ENCODE peak calls at places on chromosomes 4 and X, in eight cellular contexts. One of them, this sample, is unnamed. For H3K4me1, the result is how much of the 10 kb centered on the place peaks cover.

GRCh38 chrX:53435997-53436396 is 1.8 kb upstream of the HSD17B10 start:
- DNase-seq in right lobe of liver: peak
- DNase-seq in uterus: peak
- DNase-seq in cardiac muscle cell: peak
- DNase-seq in HCT116: peak
- DNase-seq in adipocyte: peak
- DNase-seq in GM12878: peak
- DNase-seq in prostate gland: peak
- DNase-seq in this sample: peak

GRCh38 chrX:57583477-57583876 is 8.3 kb upstream of the ZXDB start:
- DNase-seq in right lobe of liver: no peak
- DNase-seq in uterus: no peak
- DNase-seq in cardiac muscle cell: no peak
- DNase-seq in HCT116: no peak
- DNase-seq in adipocyte: no peak
- DNase-seq in GM12878: no peak
- DNase-seq in prostate gland: no peak
- DNase-seq in this sample: peak

GRCh38 chr4:3700736-3701135 is 65.4 kb upstream of the ADRA2C start:
- DNase-seq in right lobe of liver: no peak
- DNase-seq in uterus: no peak
- DNase-seq in cardiac muscle cell: no peak
- DNase-seq in HCT116: no peak
- DNase-seq in adipocyte: no peak
- DNase-seq in GM12878: no peak
- DNase-seq in prostate gland: no peak
- DNase-seq in this sample: no peak

GRCh38 chr4:11487876-11488545 is 59.3 kb upstream of the HS3ST1 start:
- DNase-seq in right lobe of liver: no peak
- DNase-seq in uterus: no peak
- DNase-seq in cardiac muscle cell: no peak
- DNase-seq in HCT116: no peak
- DNase-seq in adipocyte: peak
- DNase-seq in GM12878: no peak
- DNase-seq in prostate gland: no peak
- DNase-seq in this sample: no peak

GRCh38 chr4:176792348-176793059 is at the start of gene VEGFC:
- DNase-seq in right lobe of liver: peak
- DNase-seq in uterus: peak
- DNase-seq in cardiac muscle cell: peak
- DNase-seq in HCT116: no peak
- DNase-seq in adipocyte: peak
- DNase-seq in GM12878: no peak
- DNase-seq in prostate gland: peak
- DNase-seq in this sample: peak

GRCh38 chrX:134525086-134525792 is 65.3 kb downstream of the HPRT1 start:
- DNase-seq in right lobe of liver: no peak
- DNase-seq in uterus: no peak
- DNase-seq in cardiac muscle cell: no peak
- DNase-seq in HCT116: peak
- DNase-seq in adipocyte: no peak
- DNase-seq in GM12878: no peak
- DNase-seq in prostate gland: no peak
- DNase-seq in this sample: no peak

GRCh38 chr4:155672342-155672741 is 5.7 kb downstream of the GUCY1A1 start:
- DNase-seq in right lobe of liver: no peak
- DNase-seq in uterus: no peak
- DNase-seq in cardiac muscle cell: peak
- DNase-seq in HCT116: no peak
- DNase-seq in adipocyte: no peak
- DNase-seq in GM12878: no peak
- DNase-seq in prostate gland: no peak
- DNase-seq in this sample: no peak

GRCh38 chr4:127203561-127204260 is 429.0 kb upstream of the INTU start:
- DNase-seq in right lobe of liver: no peak
- DNase-seq in uterus: no peak
- DNase-seq in cardiac muscle cell: no peak
- DNase-seq in HCT116: no peak
- DNase-seq in adipocyte: peak
- DNase-seq in GM12878: no peak
- DNase-seq in prostate gland: no peak
- DNase-seq in this sample: no peak

GRCh38 chr4:8820178-8821102 is 51.2 kb downstream of the HMX1 start:
- DNase-seq in right lobe of liver: peak
- DNase-seq in uterus: no peak
- DNase-seq in cardiac muscle cell: no peak
- DNase-seq in HCT116: no peak
- DNase-seq in adipocyte: no peak
- DNase-seq in GM12878: no peak
- DNase-seq in prostate gland: no peak
- DNase-seq in this sample: peak

GRCh38 chr4:178414881-178415446 is 972.7 kb upstream of the AGA start:
- DNase-seq in right lobe of liver: no peak
- DNase-seq in uterus: no peak
- DNase-seq in cardiac muscle cell: no peak
- DNase-seq in HCT116: no peak
- DNase-seq in adipocyte: no peak
- DNase-seq in GM12878: no peak
- DNase-seq in prostate gland: no peak
- DNase-seq in this sample: no peak

GRCh38 chr4:112234952-112235609 is 3.5 kb downstream of the AP1AR start:
- DNase-seq in right lobe of liver: peak
- DNase-seq in uterus: peak
- DNase-seq in cardiac muscle cell: peak
- DNase-seq in HCT116: peak
- DNase-seq in adipocyte: peak
- DNase-seq in GM12878: peak
- DNase-seq in prostate gland: peak
- DNase-seq in this sample: peak

GRCh38 chr4:186032259-186032658 is 36.7 kb upstream of the TLR3 start:
- DNase-seq in right lobe of liver: no peak
- DNase-seq in uterus: no peak
- DNase-seq in cardiac muscle cell: peak
- DNase-seq in HCT116: no peak
- DNase-seq in adipocyte: peak
- DNase-seq in GM12878: no peak
- DNase-seq in prostate gland: no peak
- DNase-seq in this sample: no peak

GRCh38 chr4:83109480-83110221 is 4.9 kb downstream of the PLAC8 start:
- DNase-seq in right lobe of liver: peak
- DNase-seq in uterus: peak
- DNase-seq in cardiac muscle cell: peak
- DNase-seq in HCT116: no peak
- DNase-seq in adipocyte: peak
- DNase-seq in GM12878: no peak
- DNase-seq in prostate gland: peak
- DNase-seq in this sample: peak

DNA sequence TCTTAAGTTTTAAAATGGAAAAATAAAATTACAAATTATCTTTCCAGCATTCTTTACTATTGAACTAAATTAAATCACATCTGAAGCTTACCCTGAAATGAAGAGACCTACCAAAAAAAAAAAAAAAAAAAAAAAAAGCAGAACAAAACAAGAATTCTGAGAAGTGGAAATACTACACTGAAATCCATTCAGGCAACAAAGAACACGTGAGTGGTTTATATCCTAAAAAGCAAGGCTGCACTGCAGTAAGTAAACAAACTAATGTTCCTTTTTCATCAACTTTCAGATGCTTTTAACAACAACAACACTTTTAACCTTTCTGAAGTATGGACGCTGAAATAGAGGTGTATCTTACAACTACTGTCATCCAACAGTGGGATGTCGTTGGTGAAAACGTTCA is 7.5 kb downstream of the FRYL start:
- DNase-seq in right lobe of liver: no peak
- DNase-seq in uterus: no peak
- DNase-seq in cardiac muscle cell: no peak
- DNase-seq in HCT116: no peak
- DNase-seq in adipocyte: no peak
- DNase-seq in GM12878: no peak
- DNase-seq in prostate gland: no peak
- DNase-seq in this sample: no peak
- H3K4me1 ChIP-seq in right lobe of liver: under half
- H3K4me1 ChIP-seq in uterus: under half
- H3K4me1 ChIP-seq in cardiac muscle cell: under half
- H3K4me1 ChIP-seq in HCT116: under half
- H3K4me1 ChIP-seq in adipocyte: under half
- H3K4me1 ChIP-seq in GM12878: under half
- H3K4me1 ChIP-seq in prostate gland: under half
- H3K4me1 ChIP-seq in this sample: under half

GRCh38 chr4:94486372-94486801 is 34.6 kb downstream of the PDLIM5 start:
- DNase-seq in right lobe of liver: no peak
- DNase-seq in uterus: no peak
- DNase-seq in cardiac muscle cell: no peak
- DNase-seq in HCT116: no peak
- DNase-seq in adipocyte: no peak
- DNase-seq in GM12878: no peak
- DNase-seq in prostate gland: no peak
- DNase-seq in this sample: no peak
- H3K4me1 ChIP-seq in right lobe of liver: under half
- H3K4me1 ChIP-seq in uterus: under half
- H3K4me1 ChIP-seq in cardiac muscle cell: half or more
- H3K4me1 ChIP-seq in HCT116: half or more
- H3K4me1 ChIP-seq in adipocyte: under half
- H3K4me1 ChIP-seq in GM12878: under half
- H3K4me1 ChIP-seq in prostate gland: under half
- H3K4me1 ChIP-seq in this sample: under half

GRCh38 chr4:57081651-57082349 is 28.4 kb downstream of the IGFBP7 start:
- DNase-seq in right lobe of liver: no peak
- DNase-seq in uterus: no peak
- DNase-seq in cardiac muscle cell: no peak
- DNase-seq in HCT116: no peak
- DNase-seq in adipocyte: no peak
- DNase-seq in GM12878: no peak
- DNase-seq in prostate gland: no peak
- DNase-seq in this sample: no peak
- H3K4me1 ChIP-seq in right lobe of liver: under half
- H3K4me1 ChIP-seq in uterus: under half
- H3K4me1 ChIP-seq in cardiac muscle cell: under half
- H3K4me1 ChIP-seq in HCT116: under half
- H3K4me1 ChIP-seq in adipocyte: under half
- H3K4me1 ChIP-seq in GM12878: under half
- H3K4me1 ChIP-seq in prostate gland: under half
- H3K4me1 ChIP-seq in this sample: under half

GRCh38 chr4:86968477-86969015 is 33.7 kb downstream of the AFF1 start:
- DNase-seq in right lobe of liver: no peak
- DNase-seq in uterus: no peak
- DNase-seq in cardiac muscle cell: no peak
- DNase-seq in HCT116: no peak
- DNase-seq in adipocyte: no peak
- DNase-seq in GM12878: no peak
- DNase-seq in prostate gland: no peak
- DNase-seq in this sample: no peak
- H3K4me1 ChIP-seq in right lobe of liver: under half
- H3K4me1 ChIP-seq in uterus: under half
- H3K4me1 ChIP-seq in cardiac muscle cell: under half
- H3K4me1 ChIP-seq in HCT116: under half
- H3K4me1 ChIP-seq in adipocyte: under half
- H3K4me1 ChIP-seq in GM12878: under half
- H3K4me1 ChIP-seq in prostate gland: under half
- H3K4me1 ChIP-seq in this sample: under half

GRCh38 chr4:184267673-184268573 is 50.2 kb upstream of the ENPP6 start:
- DNase-seq in right lobe of liver: peak
- DNase-seq in uterus: no peak
- DNase-seq in cardiac muscle cell: no peak
- DNase-seq in HCT116: peak
- DNase-seq in adipocyte: peak
- DNase-seq in GM12878: peak
- DNase-seq in prostate gland: no peak
- DNase-seq in this sample: peak

GRCh38 chr4:184268574-184269160 is 51.0 kb upstream of the ENPP6 start:
- DNase-seq in right lobe of liver: no peak
- DNase-seq in uterus: no peak
- DNase-seq in cardiac muscle cell: no peak
- DNase-seq in HCT116: no peak
- DNase-seq in adipocyte: no peak
- DNase-seq in GM12878: no peak
- DNase-seq in prostate gland: no peak
- DNase-seq in this sample: no peak

GRCh38 chr4:184269879-184270430 is 52.3 kb upstream of the ENPP6 start:
- DNase-seq in right lobe of liver: peak
- DNase-seq in uterus: no peak
- DNase-seq in cardiac muscle cell: no peak
- DNase-seq in HCT116: no peak
- DNase-seq in adipocyte: no peak
- DNase-seq in GM12878: no peak
- DNase-seq in prostate gland: no peak
- DNase-seq in this sample: no peak

GRCh38 chr4:184265566-184266351 is 48.1 kb upstream of the ENPP6 start:
- DNase-seq in right lobe of liver: no peak
- DNase-seq in uterus: no peak
- DNase-seq in cardiac muscle cell: no peak
- DNase-seq in HCT116: peak
- DNase-seq in adipocyte: peak
- DNase-seq in GM12878: no peak
- DNase-seq in prostate gland: no peak
- DNase-seq in this sample: peak

DNA sequence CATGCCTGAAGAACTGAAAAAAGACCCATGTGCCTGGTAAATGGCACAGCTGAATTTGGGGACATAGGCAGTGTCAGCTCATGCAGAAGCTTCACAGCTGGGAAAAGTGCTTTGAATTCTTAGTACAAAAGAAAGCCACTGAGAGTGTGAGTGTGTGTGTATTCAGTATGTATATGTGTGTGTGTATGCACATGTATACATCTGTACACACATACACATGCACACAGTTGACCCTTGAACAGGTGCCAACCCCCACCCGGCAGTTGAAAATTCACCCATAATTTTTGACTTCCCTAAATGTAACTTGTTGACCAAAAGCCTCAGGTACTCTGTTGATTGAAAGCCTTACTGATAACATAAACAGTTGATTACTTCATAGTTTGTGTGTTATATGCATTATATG is 49.5 kb upstream of the ENPP6 start:
- DNase-seq in right lobe of liver: no peak
- DNase-seq in uterus: no peak
- DNase-seq in cardiac muscle cell: no peak
- DNase-seq in HCT116: no peak
- DNase-seq in adipocyte: no peak
- DNase-seq in GM12878: no peak
- DNase-seq in prostate gland: no peak
- DNase-seq in this sample: no peak
- H3K4me1 ChIP-seq in right lobe of liver: under half
- H3K4me1 ChIP-seq in uterus: under half
- H3K4me1 ChIP-seq in cardiac muscle cell: under half
- H3K4me1 ChIP-seq in HCT116: under half
- H3K4me1 ChIP-seq in adipocyte: under half
- H3K4me1 ChIP-seq in GM12878: half or more
- H3K4me1 ChIP-seq in prostate gland: under half
- H3K4me1 ChIP-seq in this sample: under half

This sample was measured in transverse colon.